ENCODE peak calls at places on chromosomes 5 and 9, in six cellular contexts. I is stimulated activated CD8-positive, alpha-beta memory T cell treated with anti-CD3 and anti-CD28 coated beads, Interleukin-4, amount 100 ng/mL, for 24 hours; W is COR-L47; R is CD8-positive, alpha-beta memory T cell; L is memory B cell; Z is BJ. F is an unnamed sample.

GRCh38 chr9:97518909-97519307 is 17.4 kb downstream of the TMOD1 start:
- DNase-seq in Z (peak), R (no peak), I (no peak), W (no peak), L (no peak), F (peak)

GRCh38 chr5:35956429-35956828 is 18.0 kb upstream of the CAPSL start:
- DNase-seq in R (no peak), Z (no peak), I (no peak), W (no peak), L (no peak), F (no peak)

GRCh38 chr9:127971357-127972315 is 9.2 kb downstream of the EEIG1 start:
- DNase-seq in Z (no peak), L (no peak), W (no peak), R (peak), I (no peak), F (peak)

GRCh38 chr9:92727716-92728700 is 36.6 kb downstream of the BICD2 start:
- DNase-seq in L (no peak), R (no peak), W (no peak), Z (no peak), I (no peak), F (peak)

GRCh38 chr5:60649288-60649917 is 50.6 kb downstream of the DEPDC1B start:
- DNase-seq in I (no peak), L (peak), Z (no peak), W (peak), R (no peak), F (no peak)

GRCh38 chr5:150694638-150695037 is 6.2 kb downstream of the RBM22 start:
- DNase-seq in W (no peak), Z (no peak), R (no peak), L (no peak), I (no peak), F (no peak)

GRCh38 chr5:163506726-163507125 is 1.3 kb downstream of the MAT2B start:
- DNase-seq in W (no peak), R (no peak), I (no peak), L (no peak), Z (no peak), F (no peak)

GRCh38 chr5:159763564-159763963 is 152.7 kb upstream of the ADRA1B start:
- DNase-seq in Z (no peak), R (no peak), I (no peak), W (no peak), L (no peak), F (no peak)